ENCODE peak calls at places on chromosomes 16 and 17, in four cellular contexts. One of them, this sample, is unnamed.

GRCh38 chr17:3888343-3889171 is 4.3 kb downstream of the CAMKK1 start:
- DNase-seq in GM10248: no peak
- DNase-seq in AG10803: peak
- DNase-seq in cardiac fibroblast: peak
- DNase-seq in this sample: no peak

GRCh38 chr17:38604479-38605229 is 1.1 kb downstream of the SRCIN1 start:
- DNase-seq in GM10248: peak
- DNase-seq in AG10803: no peak
- DNase-seq in cardiac fibroblast: no peak
- DNase-seq in this sample: peak

GRCh38 chr17:82875418-82875856 is 35.6 kb upstream of the ZNF750 start:
- DNase-seq in GM10248: no peak
- DNase-seq in AG10803: no peak
- DNase-seq in cardiac fibroblast: no peak
- DNase-seq in this sample: no peak

GRCh38 chr17:45334701-45335677 is 18.2 kb upstream of the MAP3K14 start:
- DNase-seq in GM10248: no peak
- DNase-seq in AG10803: no peak
- DNase-seq in cardiac fibroblast: no peak
- DNase-seq in this sample: no peak

GRCh38 chr16:27264151-27264550 is 4.4 kb downstream of the NSMCE1 start:
- DNase-seq in GM10248: no peak
- DNase-seq in AG10803: peak
- DNase-seq in cardiac fibroblast: peak
- DNase-seq in this sample: no peak

GRCh38 chr16:51343411-51343810 is 192.3 kb upstream of the SALL1 start:
- DNase-seq in GM10248: no peak
- DNase-seq in AG10803: no peak
- DNase-seq in cardiac fibroblast: no peak
- DNase-seq in this sample: no peak

GRCh38 chr17:65633988-65634387 is 72.5 kb upstream of the AXIN2 start:
- DNase-seq in GM10248: no peak
- DNase-seq in AG10803: no peak
- DNase-seq in cardiac fibroblast: peak
- DNase-seq in this sample: no peak

GRCh38 chr17:45197108-45197507 is 24.6 kb upstream of the FMNL1 start:
- DNase-seq in GM10248: no peak
- DNase-seq in AG10803: no peak
- DNase-seq in cardiac fibroblast: no peak
- DNase-seq in this sample: no peak

GRCh38 chr17:81415681-81416080 is 20.4 kb downstream of the BAHCC1 start:
- DNase-seq in GM10248: no peak
- DNase-seq in AG10803: no peak
- DNase-seq in cardiac fibroblast: no peak
- DNase-seq in this sample: no peak

GRCh38 chr17:44786551-44787081 is 27.8 kb downstream of the ADAM11 start:
- DNase-seq in GM10248: no peak
- DNase-seq in AG10803: no peak
- DNase-seq in cardiac fibroblast: no peak
- DNase-seq in this sample: no peak

GRCh38 chr16:74999208-74999682 is 421 bp downstream of the ZNRF1 start:
- DNase-seq in GM10248: peak
- DNase-seq in AG10803: no peak
- DNase-seq in cardiac fibroblast: peak
- DNase-seq in this sample: peak

GRCh38 chr17:7173687-7174602 is 5.2 kb downstream of the ASGR1 start:
- DNase-seq in GM10248: peak
- DNase-seq in AG10803: no peak
- DNase-seq in cardiac fibroblast: peak
- DNase-seq in this sample: peak

GRCh38 chr16:14449334-14449733 is 180.7 kb downstream of the PARN start:
- DNase-seq in GM10248: no peak
- DNase-seq in AG10803: no peak
- DNase-seq in cardiac fibroblast: no peak
- DNase-seq in this sample: no peak

GRCh38 chr17:40555296-40556190 is 9.7 kb downstream of the CCR7 start:
- DNase-seq in GM10248: no peak
- DNase-seq in AG10803: no peak
- DNase-seq in cardiac fibroblast: no peak
- DNase-seq in this sample: no peak

GRCh38 chr16:31350275-31351005 is 4.5 kb upstream of the ITGAX start:
- DNase-seq in GM10248: no peak
- DNase-seq in AG10803: no peak
- DNase-seq in cardiac fibroblast: no peak
- DNase-seq in this sample: peak

GRCh38 chr16:22027633-22028032 is 19.7 kb downstream of the MOSMO start:
- DNase-seq in GM10248: peak
- DNase-seq in AG10803: peak
- DNase-seq in cardiac fibroblast: peak
- DNase-seq in this sample: peak

GRCh38 chr17:73481672-73482071 is 162.6 kb downstream of the SDK2 start:
- DNase-seq in GM10248: no peak
- DNase-seq in AG10803: no peak
- DNase-seq in cardiac fibroblast: no peak
- DNase-seq in this sample: no peak

GRCh38 chr17:6753006-6753445 is 2.8 kb upstream of the XAF1 start:
- DNase-seq in GM10248: no peak
- DNase-seq in AG10803: peak
- DNase-seq in cardiac fibroblast: peak
- DNase-seq in this sample: peak

GRCh38 chr17:37259030-37259735 is 116.6 kb upstream of the C17orf78 start:
- DNase-seq in GM10248: no peak
- DNase-seq in AG10803: peak
- DNase-seq in cardiac fibroblast: no peak
- DNase-seq in this sample: no peak

GRCh38 chr17:56099649-56100048 is 53.6 kb upstream of the ANKFN1 start:
- DNase-seq in GM10248: no peak
- DNase-seq in AG10803: peak
- DNase-seq in cardiac fibroblast: no peak
- DNase-seq in this sample: no peak

GRCh38 chr17:73231363-73231762 is 30.3 kb downstream of the CPSF4L start:
- DNase-seq in GM10248: no peak
- DNase-seq in AG10803: peak
- DNase-seq in cardiac fibroblast: peak
- DNase-seq in this sample: no peak

GRCh38 chr16:89315791-89316581 is 98.5 kb downstream of the ZNF778 start:
- DNase-seq in GM10248: peak
- DNase-seq in AG10803: peak
- DNase-seq in cardiac fibroblast: peak
- DNase-seq in this sample: peak

GRCh38 chr16:2343211-2343610 is 2.7 kb upstream of the ABCA3 start:
- DNase-seq in GM10248: no peak
- DNase-seq in AG10803: no peak
- DNase-seq in cardiac fibroblast: no peak
- DNase-seq in this sample: no peak

GRCh38 chr17:44961921-44962350 is 6.2 kb downstream of the C1QL1 start:
- DNase-seq in GM10248: no peak
- DNase-seq in AG10803: no peak
- DNase-seq in cardiac fibroblast: peak
- DNase-seq in this sample: no peak

GRCh38 chr17:35387496-35387895 is 14.1 kb upstream of the SLFN11 start:
- DNase-seq in GM10248: no peak
- DNase-seq in AG10803: no peak
- DNase-seq in cardiac fibroblast: no peak
- DNase-seq in this sample: no peak

GRCh38 chr17:14471052-14471451 is 170.2 kb downstream of the HS3ST3B1 start:
- DNase-seq in GM10248: no peak
- DNase-seq in AG10803: peak
- DNase-seq in cardiac fibroblast: no peak
- DNase-seq in this sample: no peak

GRCh38 chr17:1744551-1745512 is 2.2 kb downstream of the SERPINF2 start:
- DNase-seq in GM10248: no peak
- DNase-seq in AG10803: no peak
- DNase-seq in cardiac fibroblast: no peak
- DNase-seq in this sample: no peak

GRCh38 chr16:77212736-77213541 is 13.7 kb downstream of the SYCE1L start:
- DNase-seq in GM10248: peak
- DNase-seq in AG10803: no peak
- DNase-seq in cardiac fibroblast: peak
- DNase-seq in this sample: peak

GRCh38 chr16:79047337-79047736 is 553.2 kb downstream of the MAF start:
- DNase-seq in GM10248: no peak
- DNase-seq in AG10803: no peak
- DNase-seq in cardiac fibroblast: no peak
- DNase-seq in this sample: no peak
- TF ChIP-seq CTCF in GM10248: peak
- TF ChIP-seq CTCF in AG10803: no peak
- TF ChIP-seq CTCF in cardiac fibroblast: peak
- TF ChIP-seq CTCF in this sample: no peak

DNA sequence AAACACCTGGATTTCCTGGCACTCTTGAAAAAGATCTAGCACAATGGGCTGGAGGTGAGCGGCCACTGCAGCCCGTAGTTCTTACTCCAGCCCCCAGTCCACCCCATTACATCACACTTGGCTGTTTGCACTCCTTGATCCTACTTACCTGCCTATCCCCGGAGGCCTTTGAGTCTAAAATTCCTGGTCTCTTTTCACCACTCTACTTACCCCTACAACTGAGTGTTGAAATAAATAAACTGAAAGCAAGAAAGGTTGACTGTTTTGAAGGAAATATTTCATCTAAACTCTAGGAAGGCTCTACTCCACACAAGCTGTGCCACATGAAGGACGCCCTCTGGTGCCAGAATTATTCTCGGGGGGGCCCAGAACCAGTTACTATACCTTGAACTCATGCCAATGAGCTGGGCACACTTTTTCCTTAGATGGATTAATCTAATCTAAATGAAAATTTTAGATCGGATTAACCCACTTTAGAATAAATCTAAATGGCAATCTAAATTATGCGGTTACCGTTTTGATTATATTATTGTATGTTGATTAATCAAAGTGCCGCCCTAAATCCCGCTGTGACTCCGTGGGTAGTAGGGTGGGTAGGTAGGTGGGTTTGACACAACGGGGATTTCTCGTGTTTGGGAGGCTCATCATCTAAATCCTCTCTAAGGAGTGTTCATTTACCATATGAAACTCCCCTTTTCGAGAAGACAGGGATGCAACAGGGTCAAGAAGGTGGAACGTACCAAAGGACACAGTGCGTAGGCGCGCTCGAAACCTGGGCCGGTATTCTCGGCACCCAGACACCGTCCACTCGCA is 651 bp upstream of the EIF1 start:
- DNase-seq in GM10248: no peak
- DNase-seq in AG10803: no peak
- DNase-seq in cardiac fibroblast: peak
- DNase-seq in this sample: no peak
- TF ChIP-seq CTCF in GM10248: peak
- TF ChIP-seq CTCF in AG10803: peak
- TF ChIP-seq CTCF in cardiac fibroblast: no peak
- TF ChIP-seq CTCF in this sample: no peak

DNA sequence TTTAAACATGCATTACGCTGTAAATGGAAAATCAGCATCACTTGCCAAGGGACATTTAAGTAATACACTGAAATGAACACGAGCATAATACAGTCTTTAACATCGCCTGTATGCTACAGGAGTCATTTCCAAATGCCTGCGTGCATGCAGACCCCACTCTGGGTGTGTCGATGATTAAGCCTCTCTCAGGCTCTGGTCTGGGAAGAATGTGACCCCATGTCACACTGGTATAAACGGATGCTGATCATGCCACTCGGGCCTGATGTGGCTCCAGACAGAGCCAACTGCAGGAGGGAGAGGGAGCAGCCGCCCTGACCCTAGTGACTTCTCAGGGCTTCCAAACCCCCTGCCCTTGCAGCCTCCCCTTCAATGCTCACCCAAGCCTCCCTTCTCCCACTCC is 10.8 kb downstream of the EMP2 start:
- DNase-seq in GM10248: no peak
- DNase-seq in AG10803: no peak
- DNase-seq in cardiac fibroblast: no peak
- DNase-seq in this sample: no peak
- TF ChIP-seq CTCF in GM10248: no peak
- TF ChIP-seq CTCF in AG10803: no peak
- TF ChIP-seq CTCF in cardiac fibroblast: no peak
- TF ChIP-seq CTCF in this sample: no peak

DNA sequence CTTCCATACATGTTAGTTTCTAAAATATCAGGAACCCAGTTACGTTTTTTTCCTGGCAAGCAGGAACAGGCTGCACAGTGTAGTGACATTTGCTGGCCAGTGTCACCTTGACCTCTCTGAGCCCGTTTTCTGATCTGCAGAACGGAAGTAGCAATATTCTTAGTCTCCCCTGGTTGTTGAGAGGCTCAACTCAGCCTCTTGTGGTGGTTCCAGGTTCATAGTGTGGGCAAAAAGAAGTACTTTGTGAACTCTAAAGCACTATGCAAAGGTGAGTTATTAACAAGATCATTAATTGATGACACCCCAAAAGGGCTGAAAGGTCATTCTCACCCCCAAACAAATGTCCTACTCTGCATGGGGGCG is 15.7 kb downstream of the IGF2BP1 start:
- DNase-seq in GM10248: no peak
- DNase-seq in AG10803: no peak
- DNase-seq in cardiac fibroblast: no peak
- DNase-seq in this sample: no peak
- TF ChIP-seq CTCF in GM10248: no peak
- TF ChIP-seq CTCF in AG10803: no peak
- TF ChIP-seq CTCF in cardiac fibroblast: no peak
- TF ChIP-seq CTCF in this sample: no peak

DNA sequence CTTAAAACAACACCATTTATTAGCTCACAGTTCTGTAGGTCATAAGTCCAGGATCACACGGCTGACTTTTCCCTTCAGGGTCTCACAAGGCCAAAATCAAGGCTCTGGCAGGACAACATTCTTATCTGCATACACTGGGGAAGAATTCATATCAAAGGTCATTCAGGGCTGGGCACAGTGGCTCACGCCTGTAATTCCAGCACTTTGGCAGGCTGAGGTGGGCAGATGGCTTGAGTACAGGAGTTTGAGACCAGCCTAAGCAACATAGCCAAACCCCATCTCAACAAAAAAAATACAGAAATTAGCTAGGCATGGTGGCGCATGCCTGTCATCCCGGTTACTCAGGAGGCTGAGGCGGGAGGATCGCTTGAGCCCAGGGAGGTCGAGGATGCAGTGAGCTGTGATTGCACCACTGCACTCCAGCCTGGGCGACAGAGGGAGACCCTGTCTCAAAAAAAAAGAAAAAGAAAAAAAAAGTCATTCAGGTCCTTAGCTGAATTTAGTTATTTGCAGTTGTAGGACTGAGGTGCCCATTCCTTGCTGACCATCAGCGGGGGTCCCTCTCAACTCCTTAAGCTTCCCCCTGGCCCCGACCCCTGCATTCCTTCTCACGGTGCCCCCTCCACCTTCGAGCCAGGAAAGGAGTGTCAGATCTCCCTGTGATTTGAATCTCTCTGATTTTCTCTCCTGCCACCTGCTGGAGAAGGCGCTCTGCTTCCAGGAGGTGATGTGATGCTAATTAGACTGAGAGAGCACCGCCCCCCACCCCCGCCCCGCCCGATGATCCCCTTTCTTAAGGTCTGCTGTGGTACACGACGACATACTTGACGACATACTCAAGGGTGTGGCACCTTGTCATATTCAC is 91.8 kb upstream of the CLEC18A start:
- DNase-seq in GM10248: peak
- DNase-seq in AG10803: no peak
- DNase-seq in cardiac fibroblast: no peak
- DNase-seq in this sample: peak
- TF ChIP-seq CTCF in GM10248: peak
- TF ChIP-seq CTCF in AG10803: peak
- TF ChIP-seq CTCF in cardiac fibroblast: peak
- TF ChIP-seq CTCF in this sample: peak

This sample was measured in GM13976.